ENCODE peak calls at places on chromosomes 4 and X, in five cellular contexts. One of them, this sample, is unnamed.

GRCh38 chrX:11305641-11306040 is 12.4 kb downstream of the AMELX start:
- DNase-seq in spleen: no peak
- DNase-seq in choroid plexus epithelial cell: no peak
- DNase-seq in HCT116: no peak
- DNase-seq in lower lobe of right lung: no peak
- DNase-seq in this sample: no peak

GRCh38 chrX:1592863-1593201 is 1.4 kb downstream of the AKAP17A start:
- DNase-seq in choroid plexus epithelial cell: no peak
- DNase-seq in spleen: peak; percentile 84
- DNase-seq in HCT116: no peak
- DNase-seq in lower lobe of right lung: no peak
- DNase-seq in this sample: no peak

GRCh38 chr4:10026485-10026884 is 5.2 kb upstream of the SLC2A9 start:
- DNase-seq in choroid plexus epithelial cell: no peak
- DNase-seq in spleen: no peak
- DNase-seq in HCT116: no peak
- DNase-seq in lower lobe of right lung: no peak
- DNase-seq in this sample: no peak

GRCh38 chr4:169174247-169174646 is 96.5 kb downstream of the SH3RF1 start:
- DNase-seq in spleen: no peak
- DNase-seq in choroid plexus epithelial cell: no peak
- DNase-seq in lower lobe of right lung: no peak
- DNase-seq in HCT116: peak; percentile 15
- DNase-seq in this sample: no peak

GRCh38 chr4:137378393-137379290 is 153.7 kb downstream of the PCDH18 start:
- DNase-seq in spleen: no peak
- DNase-seq in HCT116: no peak
- DNase-seq in choroid plexus epithelial cell: no peak
- DNase-seq in lower lobe of right lung: no peak
- DNase-seq in this sample: no peak

GRCh38 chr4:102299708-102300107 is 45.6 kb downstream of the SLC39A8 start:
- DNase-seq in HCT116: peak; percentile 32
- DNase-seq in spleen: no peak
- DNase-seq in lower lobe of right lung: peak; percentile 54
- DNase-seq in choroid plexus epithelial cell: peak; percentile 78
- DNase-seq in this sample: peak; percentile 27

GRCh38 chr4:66574145-66574978 is 904.1 kb upstream of the EPHA5 start:
- DNase-seq in HCT116: no peak
- DNase-seq in choroid plexus epithelial cell: peak; percentile 71
- DNase-seq in spleen: no peak
- DNase-seq in lower lobe of right lung: no peak
- DNase-seq in this sample: no peak

GRCh38 chr4:113474017-113474416 is 287.5 kb downstream of the CAMK2D start:
- DNase-seq in HCT116: peak; percentile 72
- DNase-seq in lower lobe of right lung: no peak
- DNase-seq in spleen: no peak
- DNase-seq in choroid plexus epithelial cell: peak; percentile 93
- DNase-seq in this sample: no peak

GRCh38 chr4:71009796-71010588 is 16.5 kb downstream of the DCK start:
- DNase-seq in HCT116: peak; percentile 39
- DNase-seq in spleen: no peak
- DNase-seq in choroid plexus epithelial cell: peak; percentile 67
- DNase-seq in lower lobe of right lung: no peak
- DNase-seq in this sample: no peak

GRCh38 chr4:81896936-81897335 is 425.2 kb upstream of the RASGEF1B start:
- DNase-seq in choroid plexus epithelial cell: no peak
- DNase-seq in lower lobe of right lung: no peak
- DNase-seq in spleen: no peak
- DNase-seq in HCT116: no peak
- DNase-seq in this sample: no peak

GRCh38 chrX:34638116-34638515 is 19.0 kb downstream of the TMEM47 start:
- DNase-seq in choroid plexus epithelial cell: peak; percentile 70
- DNase-seq in HCT116: no peak
- DNase-seq in spleen: no peak
- DNase-seq in lower lobe of right lung: no peak
- DNase-seq in this sample: no peak

GRCh38 chr4:133148690-133149363 is at the start of gene PCDH10:
- DNase-seq in lower lobe of right lung: peak; percentile 81
- DNase-seq in choroid plexus epithelial cell: peak; percentile 97
- DNase-seq in spleen: peak; percentile 80
- DNase-seq in HCT116: no peak
- DNase-seq in this sample: no peak

GRCh38 chr4:7029212-7029611 is 14.0 kb upstream of the TADA2B start:
- DNase-seq in spleen: peak; percentile 41
- DNase-seq in lower lobe of right lung: no peak
- DNase-seq in HCT116: no peak
- DNase-seq in choroid plexus epithelial cell: no peak
- DNase-seq in this sample: no peak

GRCh38 chr4:160159457-160159856 is 1056.6 kb downstream of the RAPGEF2 start:
- DNase-seq in choroid plexus epithelial cell: no peak
- DNase-seq in spleen: peak; percentile 64
- DNase-seq in HCT116: no peak
- DNase-seq in lower lobe of right lung: peak; percentile 31
- DNase-seq in this sample: no peak

GRCh38 chr4:55675196-55675793 is 39.2 kb upstream of the NMU start:
- DNase-seq in lower lobe of right lung: no peak
- DNase-seq in spleen: no peak
- DNase-seq in HCT116: no peak
- DNase-seq in choroid plexus epithelial cell: peak; percentile 2
- DNase-seq in this sample: no peak

GRCh38 chr4:95017690-95018089 is 259.9 kb downstream of the BMPR1B start:
- DNase-seq in lower lobe of right lung: no peak
- DNase-seq in HCT116: no peak
- DNase-seq in spleen: no peak
- DNase-seq in choroid plexus epithelial cell: no peak
- DNase-seq in this sample: no peak

GRCh38 chr4:181541396-181541795 is 701.8 kb upstream of the TENM3 start:
- DNase-seq in spleen: no peak
- DNase-seq in choroid plexus epithelial cell: peak; percentile 54
- DNase-seq in HCT116: no peak
- DNase-seq in lower lobe of right lung: no peak
- DNase-seq in this sample: no peak

GRCh38 chr4:185424905-185425599 is 712 bp downstream of the UFSP2 start:
- DNase-seq in choroid plexus epithelial cell: peak; percentile 54
- DNase-seq in spleen: no peak
- DNase-seq in HCT116: no peak
- DNase-seq in lower lobe of right lung: no peak
- DNase-seq in this sample: no peak

GRCh38 chr4:878796-879729 is 53.1 kb downstream of the GAK start:
- DNase-seq in lower lobe of right lung: no peak
- DNase-seq in HCT116: no peak
- DNase-seq in choroid plexus epithelial cell: no peak
- DNase-seq in spleen: no peak
- DNase-seq in this sample: no peak

GRCh38 chr4:15935504-15936392 is 2.8 kb downstream of the FGFBP1 start:
- DNase-seq in choroid plexus epithelial cell: peak; percentile 57
- DNase-seq in lower lobe of right lung: no peak
- DNase-seq in HCT116: no peak
- DNase-seq in spleen: no peak
- DNase-seq in this sample: no peak

GRCh38 chrX:122565952-122566351 is 618.1 kb upstream of the GRIA3 start:
- DNase-seq in HCT116: peak; percentile 7
- DNase-seq in spleen: no peak
- DNase-seq in choroid plexus epithelial cell: peak; percentile 95
- DNase-seq in lower lobe of right lung: no peak
- DNase-seq in this sample: peak; percentile 24

GRCh38 chr4:5018603-5019002 is 655 bp downstream of the CYTL1 start:
- DNase-seq in HCT116: no peak
- DNase-seq in choroid plexus epithelial cell: no peak
- DNase-seq in lower lobe of right lung: no peak
- DNase-seq in spleen: no peak
- DNase-seq in this sample: no peak

GRCh38 chr4:26323807-26324206 is 3.0 kb downstream of the RBPJ start:
- DNase-seq in spleen: no peak
- DNase-seq in choroid plexus epithelial cell: peak; percentile 68
- DNase-seq in lower lobe of right lung: no peak
- DNase-seq in HCT116: no peak
- DNase-seq in this sample: no peak

GRCh38 chrX:34879876-34880275 is 62.7 kb upstream of the FAM47B start:
- DNase-seq in HCT116: no peak
- DNase-seq in choroid plexus epithelial cell: no peak
- DNase-seq in lower lobe of right lung: no peak
- DNase-seq in spleen: no peak
- DNase-seq in this sample: no peak

GRCh38 chr4:14165253-14165942 is 537.9 kb upstream of the BOD1L1 start:
- DNase-seq in lower lobe of right lung: no peak
- DNase-seq in choroid plexus epithelial cell: no peak
- DNase-seq in HCT116: no peak
- DNase-seq in spleen: no peak
- DNase-seq in this sample: no peak

GRCh38 chrX:71923516-71923915 is 12.9 kb downstream of the NHSL2 start:
- DNase-seq in lower lobe of right lung: no peak
- DNase-seq in HCT116: no peak
- DNase-seq in choroid plexus epithelial cell: no peak
- DNase-seq in spleen: no peak
- DNase-seq in this sample: no peak

GRCh38 chrX:136061302-136061701 is 76.1 kb downstream of the SLC9A6 start:
- DNase-seq in choroid plexus epithelial cell: no peak
- DNase-seq in spleen: no peak
- DNase-seq in lower lobe of right lung: no peak
- DNase-seq in HCT116: no peak
- DNase-seq in this sample: no peak

GRCh38 chrX:19334945-19335626 is 8.6 kb upstream of the PDHA1 start:
- DNase-seq in lower lobe of right lung: no peak
- DNase-seq in spleen: no peak
- DNase-seq in HCT116: peak; percentile 40
- DNase-seq in choroid plexus epithelial cell: peak; percentile 59
- DNase-seq in this sample: no peak

GRCh38 chrX:150421816-150422215 is 58.7 kb downstream of the MAMLD1 start:
- DNase-seq in lower lobe of right lung: no peak
- DNase-seq in spleen: no peak
- DNase-seq in choroid plexus epithelial cell: no peak
- DNase-seq in HCT116: no peak
- DNase-seq in this sample: no peak

GRCh38 chr4:122003335-122003734 is 51.5 kb upstream of the TRPC3 start:
- DNase-seq in choroid plexus epithelial cell: peak; percentile 31
- DNase-seq in lower lobe of right lung: no peak
- DNase-seq in spleen: no peak
- DNase-seq in HCT116: peak; percentile 42
- DNase-seq in this sample: peak; percentile 9
- TF ChIP-seq CTCF in choroid plexus epithelial cell: peak; percentile 54
- TF ChIP-seq CTCF in lower lobe of right lung: no peak
- TF ChIP-seq CTCF in spleen: peak; percentile 19
- TF ChIP-seq CTCF in HCT116: peak; percentile 23
- TF ChIP-seq CTCF in this sample: no peak

GRCh38 chr4:79237836-79238235 is 88.0 kb downstream of the NAA11 start:
- DNase-seq in HCT116: no peak
- DNase-seq in spleen: no peak
- DNase-seq in lower lobe of right lung: no peak
- DNase-seq in choroid plexus epithelial cell: peak; percentile 4
- DNase-seq in this sample: no peak

GRCh38 chr4:79247695-79248394 is 78.0 kb downstream of the NAA11 start:
- DNase-seq in choroid plexus epithelial cell: no peak
- DNase-seq in HCT116: no peak
- DNase-seq in lower lobe of right lung: no peak
- DNase-seq in spleen: no peak
- DNase-seq in this sample: no peak

GRCh38 chr4:79241846-79242245 is 84.0 kb downstream of the NAA11 start:
- DNase-seq in lower lobe of right lung: no peak
- DNase-seq in HCT116: peak; percentile 2
- DNase-seq in spleen: no peak
- DNase-seq in choroid plexus epithelial cell: peak; percentile 50
- DNase-seq in this sample: no peak
- TF ChIP-seq CTCF in lower lobe of right lung: no peak
- TF ChIP-seq CTCF in HCT116: no peak
- TF ChIP-seq CTCF in spleen: no peak
- TF ChIP-seq CTCF in choroid plexus epithelial cell: peak; percentile 32
- TF ChIP-seq CTCF in this sample: no peak

GRCh38 chrX:53456254-53456653 is 22.1 kb upstream of the HSD17B10 start:
- DNase-seq in spleen: no peak
- DNase-seq in HCT116: no peak
- DNase-seq in lower lobe of right lung: no peak
- DNase-seq in choroid plexus epithelial cell: peak; percentile 37
- DNase-seq in this sample: no peak

GRCh38 chrX:53452812-53453211 is 18.6 kb upstream of the HSD17B10 start:
- DNase-seq in HCT116: no peak
- DNase-seq in spleen: no peak
- DNase-seq in choroid plexus epithelial cell: no peak
- DNase-seq in lower lobe of right lung: no peak
- DNase-seq in this sample: no peak

DNA sequence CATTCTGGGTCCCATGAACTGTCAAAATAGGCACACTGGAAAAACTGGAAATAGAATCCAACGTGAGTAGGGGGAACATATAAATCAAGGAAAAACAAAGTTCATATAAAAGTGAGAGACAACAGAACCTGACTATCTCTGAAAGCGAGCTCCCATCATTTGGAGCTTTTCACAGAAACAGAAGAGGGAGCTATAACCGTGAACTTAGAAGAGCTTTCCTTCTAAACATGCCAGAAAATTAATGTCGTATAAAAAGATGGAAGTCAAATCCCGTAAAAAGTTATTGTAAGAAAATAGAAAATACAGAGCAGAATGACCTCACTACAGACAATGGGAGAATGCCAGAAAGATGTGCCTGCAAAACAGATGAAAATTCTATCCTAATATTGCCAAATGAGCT is 23.9 kb upstream of the HSD17B10 start:
- DNase-seq in lower lobe of right lung: no peak
- DNase-seq in choroid plexus epithelial cell: peak; percentile 56
- DNase-seq in HCT116: no peak
- DNase-seq in spleen: no peak
- DNase-seq in this sample: no peak
- TF ChIP-seq CTCF in lower lobe of right lung: no peak
- TF ChIP-seq CTCF in choroid plexus epithelial cell: peak; percentile 53
- TF ChIP-seq CTCF in HCT116: peak; percentile 17
- TF ChIP-seq CTCF in spleen: no peak
- TF ChIP-seq CTCF in this sample: no peak

GRCh38 chrX:17809273-17809672 is 51.8 kb downstream of the RAI2 start:
- DNase-seq in spleen: no peak
- DNase-seq in HCT116: no peak
- DNase-seq in lower lobe of right lung: no peak
- DNase-seq in choroid plexus epithelial cell: no peak
- DNase-seq in this sample: no peak

GRCh38 chrX:17802756-17803155 is 58.3 kb downstream of the RAI2 start:
- DNase-seq in spleen: no peak
- DNase-seq in lower lobe of right lung: no peak
- DNase-seq in HCT116: no peak
- DNase-seq in choroid plexus epithelial cell: no peak
- DNase-seq in this sample: no peak

GRCh38 chrX:17801431-17801830 is 59.7 kb downstream of the RAI2 start:
- DNase-seq in lower lobe of right lung: no peak
- DNase-seq in spleen: no peak
- DNase-seq in choroid plexus epithelial cell: no peak
- DNase-seq in HCT116: no peak
- DNase-seq in this sample: no peak

GRCh38 chrX:17803449-17803848 is 57.6 kb downstream of the RAI2 start:
- DNase-seq in spleen: no peak
- DNase-seq in choroid plexus epithelial cell: no peak
- DNase-seq in HCT116: no peak
- DNase-seq in lower lobe of right lung: no peak
- DNase-seq in this sample: no peak

DNA sequence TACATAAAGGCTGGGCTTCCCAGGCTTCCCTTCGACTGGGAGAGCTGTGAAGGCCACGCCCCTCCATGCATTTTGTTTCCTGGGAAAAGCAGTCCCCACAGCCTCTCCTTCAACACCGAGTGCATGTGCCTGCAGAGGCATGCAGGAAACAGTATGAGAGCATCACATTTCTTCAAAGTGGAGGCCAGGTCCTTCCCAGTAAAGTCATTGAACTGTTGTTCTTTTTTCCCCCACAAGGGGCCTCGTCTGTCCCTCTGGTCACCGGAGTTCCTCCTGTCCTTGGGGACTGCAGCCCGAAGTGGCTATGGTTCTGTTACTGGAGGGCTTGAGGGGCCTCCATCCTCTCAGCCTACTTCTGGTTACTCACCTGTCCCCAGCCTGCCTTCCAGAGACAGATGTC is 56.0 kb downstream of the RAI2 start:
- DNase-seq in spleen: no peak
- DNase-seq in lower lobe of right lung: no peak
- DNase-seq in choroid plexus epithelial cell: no peak
- DNase-seq in HCT116: no peak
- DNase-seq in this sample: no peak
- TF ChIP-seq CTCF in spleen: no peak
- TF ChIP-seq CTCF in lower lobe of right lung: no peak
- TF ChIP-seq CTCF in choroid plexus epithelial cell: peak; percentile 2
- TF ChIP-seq CTCF in HCT116: no peak
- TF ChIP-seq CTCF in this sample: peak; percentile 12

This sample was measured in Calu3.